ENCODE peak calls at places on chromosome 1, in five cellular contexts. One of them, this sample, is unnamed.

GRCh38 chr1:60132108-60132507 is 58.5 kb upstream of the C1orf87 start:
- DNase-seq in left lung: no peak
- DNase-seq in HFF-Myc: no peak
- DNase-seq in foreskin fibroblast: no peak
- DNase-seq in stomach: no peak
- DNase-seq in this sample: no peak

GRCh38 chr1:227299688-227300087 is 18.6 kb downstream of the CDC42BPA start:
- DNase-seq in foreskin fibroblast: no peak
- DNase-seq in left lung: no peak
- DNase-seq in HFF-Myc: no peak
- DNase-seq in stomach: no peak
- DNase-seq in this sample: no peak

GRCh38 chr1:203396595-203397194 is 45.8 kb upstream of the FMOD start:
- DNase-seq in foreskin fibroblast: no peak
- DNase-seq in stomach: no peak
- DNase-seq in HFF-Myc: no peak
- DNase-seq in left lung: no peak
- DNase-seq in this sample: no peak

GRCh38 chr1:180270767-180271639 is 40.9 kb downstream of the LHX4 start:
- DNase-seq in HFF-Myc: no peak
- DNase-seq in left lung: no peak
- DNase-seq in stomach: no peak
- DNase-seq in foreskin fibroblast: peak; percentile 31
- DNase-seq in this sample: peak; percentile 38

GRCh38 chr1:223429313-223429731 is 36.1 kb downstream of the CCDC185 start:
- DNase-seq in HFF-Myc: no peak
- DNase-seq in left lung: no peak
- DNase-seq in stomach: no peak
- DNase-seq in foreskin fibroblast: no peak
- DNase-seq in this sample: no peak

GRCh38 chr1:108810176-108810575 is 46.7 kb downstream of the AKNAD1 start:
- DNase-seq in foreskin fibroblast: no peak
- DNase-seq in stomach: no peak
- DNase-seq in left lung: no peak
- DNase-seq in HFF-Myc: no peak
- DNase-seq in this sample: no peak

GRCh38 chr1:155272466-155273133 is 704 bp downstream of the CLK2 start:
- DNase-seq in HFF-Myc: no peak
- DNase-seq in left lung: no peak
- DNase-seq in foreskin fibroblast: peak; percentile 31
- DNase-seq in stomach: no peak
- DNase-seq in this sample: peak; percentile 37

GRCh38 chr1:22772054-22772453 is 61.4 kb downstream of the EPHB2 start:
- DNase-seq in left lung: no peak
- DNase-seq in HFF-Myc: no peak
- DNase-seq in foreskin fibroblast: no peak
- DNase-seq in stomach: no peak
- DNase-seq in this sample: no peak

GRCh38 chr1:30875916-30876315 is 32.6 kb downstream of the SDC3 start:
- DNase-seq in left lung: no peak
- DNase-seq in HFF-Myc: no peak
- DNase-seq in foreskin fibroblast: no peak
- DNase-seq in stomach: no peak
- DNase-seq in this sample: no peak

GRCh38 chr1:234722904-234723588 is 113.1 kb upstream of the IRF2BP2 start:
- DNase-seq in foreskin fibroblast: peak; percentile 92
- DNase-seq in left lung: peak; percentile 69
- DNase-seq in stomach: peak; percentile 68
- DNase-seq in HFF-Myc: no peak
- DNase-seq in this sample: peak; percentile 62

GRCh38 chr1:43719063-43719462 is 11.7 kb downstream of the ST3GAL3 start:
- DNase-seq in left lung: no peak
- DNase-seq in stomach: no peak
- DNase-seq in HFF-Myc: no peak
- DNase-seq in foreskin fibroblast: peak; percentile 58
- DNase-seq in this sample: no peak

GRCh38 chr1:212649020-212649419 is 40.5 kb downstream of the ATF3 start:
- DNase-seq in left lung: no peak
- DNase-seq in foreskin fibroblast: no peak
- DNase-seq in stomach: no peak
- DNase-seq in HFF-Myc: no peak
- DNase-seq in this sample: no peak

GRCh38 chr1:27380766-27381733 is 2.1 kb downstream of the CD164L2 start:
- DNase-seq in foreskin fibroblast: no peak
- DNase-seq in stomach: no peak
- DNase-seq in left lung: no peak
- DNase-seq in HFF-Myc: no peak
- DNase-seq in this sample: no peak

GRCh38 chr1:240312872-240313271 is 221.2 kb downstream of the FMN2 start:
- DNase-seq in stomach: no peak
- DNase-seq in HFF-Myc: peak; percentile 61
- DNase-seq in left lung: no peak
- DNase-seq in foreskin fibroblast: peak; percentile 91
- DNase-seq in this sample: no peak

GRCh38 chr1:55275976-55276375 is 60.8 kb upstream of the USP24 start:
- DNase-seq in HFF-Myc: no peak
- DNase-seq in stomach: no peak
- DNase-seq in foreskin fibroblast: no peak
- DNase-seq in left lung: no peak
- DNase-seq in this sample: no peak

GRCh38 chr1:19559641-19560040 is 74.3 kb upstream of the CAPZB start:
- DNase-seq in HFF-Myc: no peak
- DNase-seq in left lung: no peak
- DNase-seq in foreskin fibroblast: peak; percentile 51
- DNase-seq in stomach: no peak
- DNase-seq in this sample: peak; percentile 47

GRCh38 chr1:98323396-98323795 is 338.1 kb upstream of the SNX7 start:
- DNase-seq in left lung: no peak
- DNase-seq in HFF-Myc: peak; percentile 77
- DNase-seq in foreskin fibroblast: peak; percentile 91
- DNase-seq in stomach: no peak
- DNase-seq in this sample: no peak

GRCh38 chr1:62335656-62336055 is 16.4 kb upstream of the KANK4 start:
- DNase-seq in stomach: no peak
- DNase-seq in HFF-Myc: no peak
- DNase-seq in foreskin fibroblast: no peak
- DNase-seq in left lung: no peak
- DNase-seq in this sample: no peak

GRCh38 chr1:16677552-16678423 is 11.0 kb upstream of the RNU1-3 start:
- DNase-seq in HFF-Myc: peak; percentile 48
- DNase-seq in stomach: no peak
- DNase-seq in foreskin fibroblast: no peak
- DNase-seq in left lung: no peak
- DNase-seq in this sample: no peak

GRCh38 chr1:115220340-115221030 is 117.6 kb downstream of the NGF start:
- DNase-seq in foreskin fibroblast: no peak
- DNase-seq in left lung: no peak
- DNase-seq in HFF-Myc: no peak
- DNase-seq in stomach: no peak
- DNase-seq in this sample: no peak

GRCh38 chr1:24018611-24019580 is 38.8 kb upstream of the SRSF10 start:
- DNase-seq in left lung: peak; percentile 90
- DNase-seq in HFF-Myc: peak; percentile 98
- DNase-seq in stomach: peak; percentile 99
- DNase-seq in foreskin fibroblast: peak; percentile 99
- DNase-seq in this sample: peak; percentile 100

GRCh38 chr1:24535021-24535424 is 20.9 kb upstream of the NCMAP start:
- DNase-seq in stomach: peak; percentile 31
- DNase-seq in left lung: no peak
- DNase-seq in HFF-Myc: no peak
- DNase-seq in foreskin fibroblast: no peak
- DNase-seq in this sample: no peak

GRCh38 chr1:43348343-43348808 is 10.4 kb upstream of the CDC20 start:
- DNase-seq in stomach: no peak
- DNase-seq in foreskin fibroblast: no peak
- DNase-seq in left lung: no peak
- DNase-seq in HFF-Myc: no peak
- DNase-seq in this sample: no peak

GRCh38 chr1:230138561-230139239 is 71.7 kb downstream of the GALNT2 start:
- DNase-seq in left lung: no peak
- DNase-seq in foreskin fibroblast: no peak
- DNase-seq in stomach: no peak
- DNase-seq in HFF-Myc: no peak
- DNase-seq in this sample: no peak

GRCh38 chr1:12078938-12079861 is 16.1 kb downstream of the TNFRSF8 start:
- DNase-seq in stomach: no peak
- DNase-seq in left lung: no peak
- DNase-seq in HFF-Myc: peak; percentile 31
- DNase-seq in foreskin fibroblast: no peak
- DNase-seq in this sample: peak; percentile 18

GRCh38 chr1:3283849-3284248 is 170.6 kb upstream of the ARHGEF16 start:
- DNase-seq in left lung: no peak
- DNase-seq in foreskin fibroblast: no peak
- DNase-seq in HFF-Myc: no peak
- DNase-seq in stomach: peak; percentile 63
- DNase-seq in this sample: no peak

GRCh38 chr1:28313710-28314510 is 14.9 kb upstream of the MED18 start:
- DNase-seq in HFF-Myc: no peak
- DNase-seq in stomach: peak; percentile 73
- DNase-seq in foreskin fibroblast: peak; percentile 65
- DNase-seq in left lung: peak; percentile 82
- DNase-seq in this sample: no peak

GRCh38 chr1:201912832-201913231 is 24.1 kb downstream of the SHISA4 start:
- DNase-seq in stomach: no peak
- DNase-seq in HFF-Myc: no peak
- DNase-seq in left lung: no peak
- DNase-seq in foreskin fibroblast: no peak
- DNase-seq in this sample: no peak
- H3K4me3 ChIP-seq in stomach: no peak overlapping the region
- H3K4me3 ChIP-seq in HFF-Myc: no peak overlapping the region
- H3K4me3 ChIP-seq in left lung: no peak overlapping the region
- H3K4me3 ChIP-seq in foreskin fibroblast: no peak overlapping the region
- H3K4me3 ChIP-seq in this sample: no peak overlapping the region

GRCh38 chr1:110216844-110217444 is 6.8 kb downstream of the KCNC4 start:
- DNase-seq in stomach: no peak
- DNase-seq in foreskin fibroblast: no peak
- DNase-seq in left lung: no peak
- DNase-seq in HFF-Myc: no peak
- DNase-seq in this sample: no peak

GRCh38 chr1:110221119-110221518 is 11.0 kb downstream of the KCNC4 start:
- DNase-seq in HFF-Myc: no peak
- DNase-seq in foreskin fibroblast: no peak
- DNase-seq in left lung: no peak
- DNase-seq in stomach: no peak
- DNase-seq in this sample: no peak

GRCh38 chr1:110218137-110218536 is 8.0 kb downstream of the KCNC4 start:
- DNase-seq in foreskin fibroblast: no peak
- DNase-seq in stomach: no peak
- DNase-seq in HFF-Myc: no peak
- DNase-seq in left lung: no peak
- DNase-seq in this sample: no peak

GRCh38 chr1:110220324-110220723 is 10.2 kb downstream of the KCNC4 start:
- DNase-seq in HFF-Myc: no peak
- DNase-seq in stomach: no peak
- DNase-seq in foreskin fibroblast: no peak
- DNase-seq in left lung: no peak
- DNase-seq in this sample: no peak

GRCh38 chr1:110218739-110219138 is 8.6 kb downstream of the KCNC4 start:
- DNase-seq in foreskin fibroblast: no peak
- DNase-seq in stomach: no peak
- DNase-seq in HFF-Myc: no peak
- DNase-seq in left lung: no peak
- DNase-seq in this sample: no peak
- TF ChIP-seq CTCF in foreskin fibroblast: no peak
- TF ChIP-seq CTCF in stomach: no peak
- TF ChIP-seq CTCF in HFF-Myc: no peak
- TF ChIP-seq CTCF in left lung: no peak
- TF ChIP-seq CTCF in this sample: no peak

GRCh38 chr1:50106095-50106761 is 2.5 kb upstream of the ELAVL4 start:
- DNase-seq in stomach: no peak
- DNase-seq in left lung: no peak
- DNase-seq in foreskin fibroblast: no peak
- DNase-seq in HFF-Myc: no peak
- DNase-seq in this sample: no peak

GRCh38 chr1:50108497-50109073 is at the start of gene ELAVL4:
- DNase-seq in stomach: no peak
- DNase-seq in HFF-Myc: no peak
- DNase-seq in left lung: no peak
- DNase-seq in foreskin fibroblast: no peak
- DNase-seq in this sample: no peak

GRCh38 chr1:50110656-50111055 is 1.9 kb downstream of the ELAVL4 start:
- DNase-seq in foreskin fibroblast: no peak
- DNase-seq in left lung: no peak
- DNase-seq in HFF-Myc: no peak
- DNase-seq in stomach: no peak
- DNase-seq in this sample: no peak

GRCh38 chr1:50110084-50110615 is 1.4 kb downstream of the ELAVL4 start:
- DNase-seq in stomach: no peak
- DNase-seq in foreskin fibroblast: no peak
- DNase-seq in left lung: no peak
- DNase-seq in HFF-Myc: no peak
- DNase-seq in this sample: no peak

GRCh38 chr1:50109647-50110075 is 941 bp downstream of the ELAVL4 start:
- DNase-seq in stomach: no peak
- DNase-seq in HFF-Myc: no peak
- DNase-seq in left lung: no peak
- DNase-seq in foreskin fibroblast: no peak
- DNase-seq in this sample: no peak
- H3K4me3 ChIP-seq in stomach: no peak overlapping the region
- H3K4me3 ChIP-seq in HFF-Myc: no peak overlapping the region
- H3K4me3 ChIP-seq in left lung: no peak overlapping the region
- H3K4me3 ChIP-seq in foreskin fibroblast: no peak overlapping the region
- H3K4me3 ChIP-seq in this sample: no peak overlapping the region

GRCh38 chr1:34896612-34897011 is 32.8 kb downstream of the DLGAP3 start:
- DNase-seq in stomach: no peak
- DNase-seq in foreskin fibroblast: no peak
- DNase-seq in left lung: no peak
- DNase-seq in HFF-Myc: no peak
- DNase-seq in this sample: no peak
- TF ChIP-seq CTCF in stomach: no peak
- TF ChIP-seq CTCF in foreskin fibroblast: no peak
- TF ChIP-seq CTCF in left lung: no peak
- TF ChIP-seq CTCF in HFF-Myc: no peak
- TF ChIP-seq CTCF in this sample: no peak

GRCh38 chr1:184272178-184272866 is 114.5 kb upstream of the C1orf21 start:
- DNase-seq in HFF-Myc: no peak
- DNase-seq in left lung: no peak
- DNase-seq in foreskin fibroblast: no peak
- DNase-seq in stomach: no peak
- DNase-seq in this sample: peak; percentile 33
- H3K4me3 ChIP-seq in HFF-Myc: no peak overlapping the region
- H3K4me3 ChIP-seq in left lung: no peak overlapping the region
- H3K4me3 ChIP-seq in foreskin fibroblast: no peak overlapping the region
- H3K4me3 ChIP-seq in stomach: no peak overlapping the region
- H3K4me3 ChIP-seq in this sample: no peak overlapping the region

GRCh38 chr1:201173736-201174135 is 16.9 kb upstream of the IGFN1 start:
- DNase-seq in stomach: no peak
- DNase-seq in foreskin fibroblast: no peak
- DNase-seq in left lung: no peak
- DNase-seq in HFF-Myc: no peak
- DNase-seq in this sample: no peak
- TF ChIP-seq CTCF in stomach: no peak
- TF ChIP-seq CTCF in foreskin fibroblast: no peak
- TF ChIP-seq CTCF in left lung: no peak
- TF ChIP-seq CTCF in HFF-Myc: no peak
- TF ChIP-seq CTCF in this sample: no peak

This sample was measured in astrocyte of the cerebellum.